ENCODE peak calls at places on chromosomes 16 and 17, in seven cellular contexts. U is IMR-90, V is SK-N-SH, Q is endodermal cell, L is K562, X is mammary epithelial cell, Z is fibroblast of lung. F is an unnamed sample.
A peak's percentile ranks its signal among the peaks of the same experiment; 100 is the strongest.

GRCh38 chr16:3022208-3022696 is 1.5 kb downstream of the HCFC1R1 start:
- DNase-seq in U (peak; percentile 95), V (no peak), Q (peak; percentile 95), L (peak; percentile 92), X (peak; percentile 92), Z (peak; percentile 96), F (peak; percentile 97)

GRCh38 chr17:55426851-55427586 is 5.4 kb upstream of the MMD start:
- DNase-seq in U (peak; percentile 58), V (no peak), Q (no peak), L (no peak), X (peak; percentile 24), Z (no peak), F (no peak)

GRCh38 chr17:18106211-18106610 is 2.3 kb upstream of the MYO15A start:
- DNase-seq in U (no peak), V (no peak), Q (no peak), L (no peak), X (no peak), Z (no peak), F (no peak)

GRCh38 chr16:21190013-21190412 is 21.4 kb downstream of the ZP2 start:
- DNase-seq in U (no peak), V (no peak), Q (no peak), L (no peak), X (no peak), Z (no peak), F (no peak)

GRCh38 chr17:30203471-30203981 is 32.0 kb downstream of the SLC6A4 start:
- DNase-seq in U (no peak), V (peak; percentile 1), Q (peak; percentile 85), L (peak; percentile 67), X (no peak), Z (no peak), F (no peak)

GRCh38 chr16:48318630-48319029 is 66.6 kb downstream of the SIAH1 start:
- DNase-seq in U (peak; percentile 54), V (no peak), Q (peak; percentile 66), L (no peak), X (no peak), Z (peak; percentile 81), F (no peak)

GRCh38 chr16:55559233-55559632 is 7.3 kb upstream of the CAPNS2 start:
- DNase-seq in U (peak; percentile 73), V (no peak), Q (no peak), L (no peak), X (peak; percentile 60), Z (peak; percentile 71), F (no peak)

GRCh38 chr17:60170835-60171752 is 21.3 kb downstream of the CA4 start:
- DNase-seq in U (peak; percentile 36), V (peak; percentile 7), Q (peak; percentile 68), L (no peak), X (no peak), Z (no peak), F (no peak)

GRCh38 chr16:67268136-67268579 is 11.2 kb upstream of the PLEKHG4 start:
- DNase-seq in U (peak; percentile 93), V (no peak), Q (peak; percentile 78), L (peak; percentile 97), X (peak; percentile 32), Z (peak; percentile 97), F (peak; percentile 77)

GRCh38 chr16:11669380-11670146 is 1.3 kb downstream of the SNN start:
- DNase-seq in U (peak; percentile 16), V (no peak), Q (peak; percentile 70), L (no peak), X (no peak), Z (no peak), F (peak; percentile 83)

GRCh38 chr17:81043725-81044427 is 8.9 kb downstream of the BAIAP2 start:
- DNase-seq in U (no peak), V (peak; percentile 44), Q (peak; percentile 89), L (no peak), X (peak; percentile 77), Z (peak; percentile 89), F (peak; percentile 95)

GRCh38 chr17:5592382-5592781 is 8.1 kb upstream of the NLRP1 start:
- DNase-seq in U (peak; percentile 44), V (peak; percentile 24), Q (peak; percentile 45), L (peak; percentile 17), X (peak; percentile 31), Z (peak; percentile 27), F (no peak)

GRCh38 chr16:67399749-67400704 is 6.7 kb upstream of the TPPP3 start:
- DNase-seq in U (no peak), V (peak; percentile 69), Q (no peak), L (no peak), X (no peak), Z (no peak), F (no peak)

GRCh38 chr16:79792952-79793351 is 192.4 kb upstream of the MAF start:
- DNase-seq in U (no peak), V (peak; percentile 75), Q (no peak), L (no peak), X (no peak), Z (no peak), F (no peak)

GRCh38 chr16:48499822-48500440 is 110.0 kb downstream of the N4BP1 start:
- DNase-seq in U (peak; percentile 93), V (peak; percentile 56), Q (no peak), L (no peak), X (peak; percentile 33), Z (peak; percentile 94), F (no peak)

GRCh38 chr16:81493755-81494433 is 49.3 kb downstream of the CMIP start:
- DNase-seq in U (peak; percentile 94), V (no peak), Q (peak; percentile 68), L (peak; percentile 85), X (peak; percentile 97), Z (peak; percentile 86), F (peak; percentile 95)

DNA sequence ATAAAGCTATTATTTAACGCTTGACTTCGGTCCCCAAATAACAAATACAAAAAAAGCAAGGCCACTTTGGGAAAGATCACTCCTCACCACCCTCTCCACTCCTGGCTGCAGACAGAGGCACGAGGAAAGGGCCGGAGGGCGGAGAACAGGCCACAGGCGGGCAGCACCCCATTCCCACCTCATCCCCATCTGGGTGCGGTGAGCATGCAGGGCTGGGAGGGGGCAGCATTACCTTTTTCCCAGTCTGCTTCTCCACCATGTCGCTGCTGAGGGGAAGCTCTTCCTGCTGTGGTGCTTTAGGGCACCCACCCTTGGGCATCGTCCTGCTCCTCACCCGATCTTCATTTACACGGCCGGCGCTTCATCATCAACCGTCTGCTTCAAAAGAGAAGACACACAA is 99.2 kb downstream of the ZNF778 start:
- DNase-seq in U (no peak), V (no peak), Q (no peak), L (no peak), X (no peak), Z (no peak), F (peak; percentile 57)
- H3K4me1 ChIP-seq in U (peaks cover 52% of the 10 kb centered on the region), V (peaks cover 56% of the 10 kb centered on the region), Q (peaks cover 13% of the 10 kb centered on the region), L (peaks cover 82% of the 10 kb centered on the region), X (peaks cover 76% of the 10 kb centered on the region), Z (peaks cover 45% of the 10 kb centered on the region), F (peaks cover 58% of the 10 kb centered on the region)

DNA sequence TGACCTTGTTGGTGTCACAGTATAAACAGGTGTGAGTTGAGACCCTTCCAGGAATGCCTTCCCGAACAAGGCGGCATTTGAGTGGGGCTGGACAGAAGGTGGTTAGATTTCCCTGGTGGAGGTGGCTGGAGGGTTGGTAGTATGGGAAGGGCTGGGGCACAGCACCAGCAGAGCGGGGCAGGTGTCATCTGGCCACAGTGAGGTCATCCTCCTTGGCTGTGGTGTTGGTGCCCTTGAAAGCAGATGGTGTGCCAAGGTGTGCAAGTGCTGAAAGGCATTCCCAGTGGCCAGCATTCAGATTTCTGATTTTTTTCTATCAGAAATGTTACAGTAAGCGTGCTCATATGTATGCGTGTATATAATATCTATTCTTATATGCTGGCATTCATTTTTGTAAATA is 126.6 kb downstream of the LAT start:
- DNase-seq in U (no peak), V (no peak), Q (no peak), L (no peak), X (no peak), Z (no peak), F (no peak)
- H3K9ac ChIP-seq in U (no peak overlapping the region), V (no peak overlapping the region), Q (no peak overlapping the region), L (peak overlapping the region; percentile 26), X (no peak overlapping the region), Z (no peak overlapping the region), F (no peak overlapping the region)

DNA sequence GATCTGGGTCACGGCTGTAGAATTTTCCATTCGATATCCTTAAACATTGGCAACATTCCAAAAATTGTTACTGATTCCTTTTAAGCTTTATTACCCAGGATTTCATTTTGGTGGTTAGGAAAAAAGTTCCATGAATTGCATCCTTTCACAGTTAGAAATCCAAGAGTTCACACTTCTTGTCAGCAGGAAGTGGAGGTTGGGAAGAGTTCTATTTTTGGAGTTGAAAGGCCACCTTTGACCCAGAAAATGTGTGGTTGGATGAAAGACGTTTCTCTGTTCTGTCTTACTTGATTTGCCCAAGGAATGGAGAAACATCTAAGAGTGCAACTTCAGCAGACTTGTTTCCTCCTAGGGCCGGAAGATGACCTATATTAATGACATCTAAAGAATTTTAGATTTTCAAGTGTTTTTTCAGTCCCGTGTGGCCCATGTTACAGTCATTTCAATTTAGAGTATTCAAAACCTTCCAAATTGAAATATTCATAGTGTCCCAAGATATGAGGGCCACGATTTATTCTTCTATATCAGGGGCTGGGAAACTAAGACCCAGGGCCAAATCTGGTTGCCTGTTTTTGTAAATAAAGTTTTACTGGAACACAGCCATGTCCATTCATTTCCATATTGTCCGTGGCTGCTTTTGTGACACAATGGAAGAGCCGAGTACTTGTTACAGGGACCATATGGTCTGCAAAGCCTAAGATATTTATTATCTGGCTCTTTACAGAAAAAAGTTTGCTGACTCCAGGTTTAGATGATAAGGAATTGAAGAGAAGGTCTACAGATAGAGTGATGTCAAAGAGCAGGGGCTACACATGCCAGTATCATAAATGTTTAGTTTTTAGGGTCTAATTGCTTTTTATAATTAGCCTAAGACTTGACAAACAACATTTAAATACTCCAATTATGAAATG is 50.2 kb downstream of the CDK5R1 start:
- DNase-seq in U (peak; percentile 44), V (no peak), Q (no peak), L (peak; percentile 44), X (no peak), Z (peak; percentile 55), F (no peak)
- H3K27ac ChIP-seq in U (no peak overlapping the region), V (no peak overlapping the region), Q (no peak overlapping the region), L (no peak overlapping the region), X (no peak overlapping the region), Z (no peak overlapping the region), F (no peak overlapping the region)

GRCh38 chr16:82788225-82788624 is 161.5 kb downstream of the CDH13 start:
- DNase-seq in U (no peak), V (no peak), Q (no peak), L (no peak), X (no peak), Z (no peak), F (no peak)

GRCh38 chr16:82783933-82784566 is 157.3 kb downstream of the CDH13 start:
- DNase-seq in U (no peak), V (no peak), Q (no peak), L (no peak), X (no peak), Z (no peak), F (no peak)

GRCh38 chr16:82782715-82783251 is 156.0 kb downstream of the CDH13 start:
- DNase-seq in U (no peak), V (no peak), Q (peak; percentile 65), L (no peak), X (no peak), Z (no peak), F (no peak)

GRCh38 chr16:82788919-82789318 is 162.2 kb downstream of the CDH13 start:
- DNase-seq in U (no peak), V (no peak), Q (peak; percentile 61), L (no peak), X (no peak), Z (no peak), F (no peak)

DNA sequence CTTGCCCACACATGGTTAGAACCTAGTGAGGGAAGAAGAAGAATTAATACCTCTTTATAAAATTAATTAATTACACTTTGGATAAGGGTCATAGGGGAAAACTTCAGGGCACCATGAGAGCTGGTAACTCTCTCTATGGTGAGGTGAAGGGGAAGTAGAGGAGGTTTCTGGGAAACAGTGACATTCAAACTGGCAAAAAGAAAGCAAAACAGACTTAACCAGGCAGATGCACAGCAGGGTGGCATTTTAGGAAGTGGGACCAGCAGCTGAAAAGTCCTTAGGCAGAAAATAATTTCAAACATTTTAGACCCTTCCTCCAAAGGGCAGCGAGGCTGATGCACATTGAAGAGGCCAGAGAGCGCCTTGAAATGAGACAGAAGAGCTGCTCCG is 157.8 kb downstream of the CDH13 start:
- DNase-seq in U (no peak), V (no peak), Q (no peak), L (no peak), X (no peak), Z (no peak), F (no peak)
- H3K4me1 ChIP-seq in U (no peaks in the 10 kb centered on the region), V (no peaks in the 10 kb centered on the region), Q (peaks cover 13% of the 10 kb centered on the region), L (no peaks in the 10 kb centered on the region), X (no peaks in the 10 kb centered on the region), Z (no peaks in the 10 kb centered on the region), F (no peaks in the 10 kb centered on the region)